ENCODE peak calls at places on chromosome 6, in nine cellular contexts. K is HCEC 1CT; L is midbrain; N is stimulated activated CD4-positive, alpha-beta T cell treated with anti-CD3 and anti-CD28 coated beads, Interleukin-12 subunit alpha, Interleukin-12 subunit beta, amount 100 ng/mL, for 24 hours; D is C1 segment of cervical spinal cord; S is WTC11; Z is GM13976; J is ecto neural progenitor cell; O is mucosa of descending colon. F is an unnamed sample.

GRCh38 chr6:52063584-52064400 is 23.6 kb downstream of the PKHD1 start:
- DNase-seq in K (peak), L (peak), N (peak), D (no peak), S (peak), Z (peak), J (peak), O (no peak), F (peak)

GRCh38 chr6:112298021-112298745 is 43.8 kb upstream of the LAMA4 start:
- DNase-seq in K (peak), L (no peak), N (no peak), D (no peak), S (no peak), Z (no peak), J (no peak), O (no peak), F (no peak)

GRCh38 chr6:166686317-166686716 is 59.3 kb upstream of the RPS6KA2 start:
- DNase-seq in K (no peak), L (no peak), N (no peak), D (no peak), S (no peak), Z (no peak), J (no peak), O (no peak), F (no peak)

GRCh38 chr6:43790031-43790430 is 20.0 kb downstream of the VEGFA start:
- DNase-seq in K (no peak), L (no peak), N (no peak), D (no peak), S (no peak), Z (no peak), J (no peak), O (no peak), F (no peak)

GRCh38 chr6:119174879-119175817 is 96.7 kb upstream of the FAM184A start:
- DNase-seq in K (peak), L (no peak), N (no peak), D (no peak), S (no peak), Z (no peak), J (no peak), O (no peak), F (no peak)

GRCh38 chr6:35007016-35007415 is 118.0 kb downstream of the ANKS1A start:
- DNase-seq in K (no peak), L (no peak), N (no peak), D (no peak), S (no peak), Z (no peak), J (no peak), O (no peak), F (no peak)

GRCh38 chr6:79544939-79545450 is 7.8 kb upstream of the LCA5 start:
- DNase-seq in K (peak), L (peak), N (no peak), D (peak), S (peak), Z (peak), J (peak), O (peak), F (peak)

GRCh38 chr6:113351183-113351834 is 505.8 kb upstream of the MARCKS start:
- DNase-seq in K (peak), L (no peak), N (no peak), D (no peak), S (no peak), Z (no peak), J (no peak), O (no peak), F (no peak)

GRCh38 chr6:157443066-157443800 is 62.2 kb downstream of the ZDHHC14 start:
- DNase-seq in K (peak), L (no peak), N (no peak), D (no peak), S (no peak), Z (peak), J (no peak), O (no peak), F (peak)

GRCh38 chr6:2216794-2217383 is 28.5 kb downstream of the GMDS start:
- DNase-seq in K (no peak), L (no peak), N (no peak), D (no peak), S (no peak), Z (no peak), J (no peak), O (no peak), F (no peak)

GRCh38 chr6:146673069-146673468 is 74.3 kb downstream of the ADGB start:
- DNase-seq in K (no peak), L (no peak), N (no peak), D (no peak), S (no peak), Z (no peak), J (no peak), O (no peak), F (no peak)

GRCh38 chr6:43943781-43944250 is 173.8 kb downstream of the VEGFA start:
- DNase-seq in K (no peak), L (no peak), N (no peak), D (no peak), S (no peak), Z (no peak), J (peak), O (no peak), F (no peak)

GRCh38 chr6:107108201-107108890 is 7.0 kb downstream of the BEND3 start:
- DNase-seq in K (no peak), L (no peak), N (no peak), D (no peak), S (no peak), Z (no peak), J (no peak), O (no peak), F (no peak)

GRCh38 chr6:94341173-94341572 is 921.8 kb upstream of the EPHA7 start:
- DNase-seq in K (no peak), L (no peak), N (no peak), D (no peak), S (peak), Z (no peak), J (peak), O (no peak), F (no peak)

GRCh38 chr6:165821754-165822153 is 158.7 kb upstream of the PDE10A start:
- DNase-seq in K (no peak), L (no peak), N (no peak), D (no peak), S (no peak), Z (no peak), J (no peak), O (no peak), F (no peak)

GRCh38 chr6:150491131-150491795 is 108.4 kb upstream of the PLEKHG1 start:
- DNase-seq in K (no peak), L (no peak), N (no peak), D (no peak), S (no peak), Z (peak), J (no peak), O (no peak), F (no peak)

GRCh38 chr6:115441671-115442070 is 619.0 kb downstream of the FRK start:
- DNase-seq in K (no peak), L (no peak), N (no peak), D (no peak), S (no peak), Z (no peak), J (no peak), O (no peak), F (no peak)

GRCh38 chr6:100685747-100686146 is 195.4 kb downstream of the ASCC3 start:
- DNase-seq in K (no peak), L (no peak), N (no peak), D (no peak), S (no peak), Z (no peak), J (no peak), O (no peak), F (no peak)

GRCh38 chr6:71476872-71477271 is 188.3 kb downstream of the OGFRL1 start:
- DNase-seq in K (no peak), L (no peak), N (no peak), D (no peak), S (no peak), Z (no peak), J (no peak), O (no peak), F (no peak)

GRCh38 chr6:110341671-110342304 is 16.4 kb downstream of the METTL24 start:
- DNase-seq in K (peak), L (no peak), N (no peak), D (no peak), S (peak), Z (no peak), J (peak), O (no peak), F (no peak)

GRCh38 chr6:117459447-117459944 is 23.0 kb upstream of the DCBLD1 start:
- DNase-seq in K (no peak), L (no peak), N (no peak), D (no peak), S (no peak), Z (no peak), J (no peak), O (no peak), F (no peak)

GRCh38 chr6:31203345-31203979 is 33.0 kb upstream of the POU5F1 start:
- DNase-seq in K (peak), L (no peak), N (peak), D (no peak), S (no peak), Z (peak), J (no peak), O (peak), F (peak)

GRCh38 chr6:95973976-95974375 is 41.8 kb upstream of the FUT9 start:
- DNase-seq in K (no peak), L (no peak), N (no peak), D (no peak), S (no peak), Z (no peak), J (no peak), O (no peak), F (no peak)

GRCh38 chr6:108156938-108157233 is 8.9 kb upstream of the NR2E1 start:
- DNase-seq in K (no peak), L (no peak), N (no peak), D (no peak), S (no peak), Z (no peak), J (no peak), O (no peak), F (no peak)

GRCh38 chr6:139230421-139230840 is 61.4 kb downstream of the TXLNB start:
- DNase-seq in K (peak), L (no peak), N (no peak), D (no peak), S (no peak), Z (no peak), J (no peak), O (no peak), F (no peak)

GRCh38 chr6:155528982-155529453 is 73.4 kb upstream of the NOX3 start:
- DNase-seq in K (peak), L (no peak), N (no peak), D (no peak), S (no peak), Z (peak), J (no peak), O (no peak), F (no peak)

GRCh38 chr6:168292911-168293310 is 26.7 kb downstream of the DACT2 start:
- DNase-seq in K (no peak), L (no peak), N (no peak), D (no peak), S (no peak), Z (no peak), J (no peak), O (no peak), F (no peak)

GRCh38 chr6:112269165-112269564 is 14.8 kb upstream of the LAMA4 start:
- DNase-seq in K (peak), L (no peak), N (no peak), D (no peak), S (no peak), Z (no peak), J (no peak), O (no peak), F (no peak)

GRCh38 chr6:157037165-157037564 is 260.0 kb downstream of the ARID1B start:
- DNase-seq in K (no peak), L (no peak), N (no peak), D (no peak), S (no peak), Z (no peak), J (no peak), O (no peak), F (no peak)

GRCh38 chr6:54737247-54737646 is 109.3 kb upstream of the FAM83B start:
- DNase-seq in K (no peak), L (no peak), N (no peak), D (no peak), S (peak), Z (peak), J (no peak), O (no peak), F (peak)

GRCh38 chr6:90493332-90493731 is 93.5 kb downstream of the MAP3K7 start:
- DNase-seq in K (peak), L (no peak), N (no peak), D (no peak), S (no peak), Z (no peak), J (no peak), O (no peak), F (no peak)

F was measured in GM06990.